ENCODE peak calls at places on chromosome 4, in five cellular contexts. P is body of pancreas; G is fibroblast of lung; A is amniotic stem cell; Z is activated CD8-positive, alpha-beta memory T cell treated with anti-CD3 and anti-CD28 coated beads, Interleukin-2, amount 50 U/mL, for 48 hours. X is an unnamed sample.

GRCh38 chr4:56874918-56875317 is 32.8 kb upstream of the REST start:
- DNase-seq in P (no peak), G (no peak), A (no peak), Z (no peak), X (no peak)

GRCh38 chr4:184282895-184283654 is 65.4 kb upstream of the ENPP6 start:
- DNase-seq in P (no peak), G (no peak), A (no peak), Z (no peak), X (no peak)

GRCh38 chr4:111283066-111283677 is 660.3 kb upstream of the PITX2 start:
- DNase-seq in P (peak), G (peak), A (peak), Z (peak), X (no peak)

GRCh38 chr4:168484626-168485025 is 4.3 kb upstream of the DDX60L start:
- DNase-seq in P (no peak), G (peak), A (peak), Z (no peak), X (no peak)

GRCh38 chr4:110616162-110617062 is 6.5 kb downstream of the PITX2 start:
- DNase-seq in P (no peak), G (no peak), A (no peak), Z (no peak), X (no peak)

GRCh38 chr4:121113680-121114079 is 41.3 kb upstream of the NDNF start:
- DNase-seq in P (no peak), G (no peak), A (no peak), Z (no peak), X (no peak)

GRCh38 chr4:99074816-99075215 is 13.8 kb downstream of the ADH5 start:
- DNase-seq in P (no peak), G (no peak), A (no peak), Z (no peak), X (no peak)

GRCh38 chr4:57074753-57075152 is 35.4 kb downstream of the IGFBP7 start:
- DNase-seq in P (no peak), G (peak), A (peak), Z (no peak), X (no peak)

GRCh38 chr4:98838528-98838927 is 90.4 kb downstream of the EIF4E start:
- DNase-seq in P (no peak), G (no peak), A (no peak), Z (no peak), X (no peak)

GRCh38 chr4:158170691-158171455 is 2.0 kb downstream of the GASK1B start:
- DNase-seq in P (peak), G (peak), A (no peak), Z (peak), X (peak)

GRCh38 chr4:170087163-170087700 is 2.5 kb downstream of the AADAT start:
- DNase-seq in P (no peak), G (peak), A (no peak), Z (no peak), X (no peak)

GRCh38 chr4:77595361-77595973 is 10.2 kb upstream of the CXCL13 start:
- DNase-seq in P (no peak), G (no peak), A (no peak), Z (no peak), X (no peak)

X was measured in activated T-helper 1 cell treated with anti-CD3 and anti-CD28 coated beads, Interleukin-12 subunit alpha, Interleukin-12 subunit beta, Interleukin-2, Interleukin-4 antibody, amounts not matched to agents 30 ng/mL and 10 ng/mL and 1 ng/mL, durations not matched to agents 14 hours and 24 hours and 36 hours.